ENCODE peak calls at places on chromosomes 3 and 15, in six cellular contexts. X is activated CD8-positive, alpha-beta T cell treated with anti-CD3 and anti-CD28 coated beads for 36 hours; L is AML-193; E is AG20443; A is left cardiac atrium; N is kidney tubule cell. Z is an unnamed sample.

GRCh38 chr3:64650096-64650622 is 37.6 kb downstream of the ADAMTS9 start:
- DNase-seq in X (no peak), L (no peak), E (no peak), A (no peak), N (peak; percentile 70), Z (no peak)

GRCh38 chr15:42544858-42545629 is 3.5 kb downstream of the LRRC57 start:
- DNase-seq in X (no peak), L (peak; percentile 83), E (no peak), A (no peak), N (no peak), Z (no peak)

GRCh38 chr3:123071146-123071545 is 4.3 kb downstream of the PDIA5 start:
- DNase-seq in X (no peak), L (no peak), E (no peak), A (no peak), N (no peak), Z (no peak)

GRCh38 chr15:70055601-70056051 is 42.1 kb downstream of the TLE3 start:
- DNase-seq in X (no peak), L (no peak), E (no peak), A (no peak), N (no peak), Z (no peak)

GRCh38 chr3:16739416-16740091 is 134.3 kb upstream of the DAZL start:
- DNase-seq in X (no peak), L (no peak), E (no peak), A (no peak), N (no peak), Z (peak; percentile 67)

GRCh38 chr3:170907519-170908234 is 760 bp downstream of the EIF5A2 start:
- DNase-seq in X (peak; percentile 6), L (no peak), E (no peak), A (no peak), N (peak; percentile 6), Z (no peak)

GRCh38 chr15:38474155-38474757 is 20.3 kb downstream of the FAM98B start:
- DNase-seq in X (peak; percentile 24), L (peak; percentile 62), E (peak; percentile 72), A (no peak), N (peak; percentile 69), Z (peak; percentile 51)

GRCh38 chr15:35912196-35912595 is 366.2 kb upstream of the DPH6 start:
- DNase-seq in X (no peak), L (no peak), E (peak; percentile 13), A (no peak), N (no peak), Z (no peak)

GRCh38 chr3:123272547-123272946 is 70.8 kb downstream of the SEC22A start:
- DNase-seq in X (no peak), L (no peak), E (peak; percentile 10), A (no peak), N (peak; percentile 22), Z (no peak)

GRCh38 chr3:124140751-124141150 is 148.8 kb upstream of the ROPN1 start:
- DNase-seq in X (no peak), L (no peak), E (no peak), A (no peak), N (peak; percentile 48), Z (no peak)

GRCh38 chr3:149564079-149564478 is 89.6 kb downstream of the TM4SF4 start:
- DNase-seq in X (no peak), L (no peak), E (no peak), A (no peak), N (peak; percentile 57), Z (no peak)

GRCh38 chr3:114527036-114527644 is 233.3 kb downstream of the TIGIT start:
- DNase-seq in X (peak; percentile 8), L (peak; percentile 22), E (peak; percentile 45), A (no peak), N (peak; percentile 17), Z (no peak)

GRCh38 chr3:149646181-149646766 is 11.6 kb downstream of the WWTR1 start:
- DNase-seq in X (no peak), L (no peak), E (peak; percentile 57), A (no peak), N (peak; percentile 78), Z (no peak)

GRCh38 chr15:26939398-26939797 is 31.6 kb upstream of the GABRG3 start:
- DNase-seq in X (no peak), L (no peak), E (no peak), A (no peak), N (no peak), Z (no peak)

GRCh38 chr15:74573987-74574386 is 33.0 kb downstream of the ARID3B start:
- DNase-seq in X (peak; percentile 37), L (no peak), E (no peak), A (no peak), N (peak; percentile 53), Z (no peak)

GRCh38 chr3:134687642-134688041 is 36.8 kb upstream of the KY start:
- DNase-seq in X (no peak), L (no peak), E (no peak), A (no peak), N (no peak), Z (no peak)

GRCh38 chr15:66101715-66102395 is 151.7 kb downstream of the MEGF11 start:
- DNase-seq in X (no peak), L (no peak), E (no peak), A (no peak), N (no peak), Z (no peak)

GRCh38 chr15:40108061-40108854 is 421 bp downstream of the BMF start:
- DNase-seq in X (no peak), L (no peak), E (peak; percentile 55), A (peak; percentile 64), N (peak; percentile 60), Z (no peak)

GRCh38 chr3:133115178-133115577 is 77.0 kb downstream of the TMEM108 start:
- DNase-seq in X (no peak), L (no peak), E (no peak), A (no peak), N (peak; percentile 6), Z (no peak)

GRCh38 chr3:27146786-27147185 is 222.4 kb downstream of the NEK10 start:
- DNase-seq in X (no peak), L (no peak), E (no peak), A (no peak), N (no peak), Z (no peak)

GRCh38 chr3:37218206-37218605 is 43.8 kb upstream of the LRRFIP2 start:
- DNase-seq in X (no peak), L (no peak), E (no peak), A (no peak), N (no peak), Z (no peak)

GRCh38 chr3:133855772-133856171 is 39.9 kb downstream of the RAB6B start:
- DNase-seq in X (no peak), L (no peak), E (no peak), A (no peak), N (no peak), Z (no peak)

GRCh38 chr3:157360044-157360443 is 76.6 kb upstream of the PTX3 start:
- DNase-seq in X (no peak), L (no peak), E (peak; percentile 79), A (no peak), N (peak; percentile 94), Z (peak; percentile 86)

GRCh38 chr15:99014803-99015676 is 7.4 kb upstream of the PGPEP1L start:
- DNase-seq in X (peak; percentile 71), L (peak; percentile 29), E (peak; percentile 56), A (peak; percentile 57), N (peak; percentile 85), Z (no peak)